ENCODE peak calls at places on chromosomes 5 and 9, in ten cellular contexts. I is activated gamma-delta T cell treated with anti-CD3 and anti-CD28 coated beads, Interleukin-2, amount 50 U/mL, for 16 hours; Q is fibroblast of pulmonary artery; H is AG08396; M is gastrocnemius medialis; K is kidney; O is AG04450; V is activated naive CD4-positive, alpha-beta T cell treated with anti-CD3 and anti-CD28 coated beads, Interleukin-2, amount 10 ng/mL, durations not matched to agents 7 days and 5 days; N is NCI-H1105 treated with DMSO at 0.1 percent for 48 hours; J is astrocyte of the spinal cord. S is an unnamed sample.

GRCh38 chr9:27150758-27151431 is 41.9 kb downstream of the TEK start:
- DNase-seq in J (peak), K (no peak), M (no peak), V (no peak), Q (peak), N (no peak), O (peak), H (no peak), I (no peak), S (no peak)

GRCh38 chr9:136857166-136857565 is 5.0 kb downstream of the MAMDC4 start:
- DNase-seq in J (no peak), Q (no peak), K (peak), H (no peak), M (no peak), V (no peak), O (no peak), I (no peak), N (no peak), S (no peak)

GRCh38 chr5:72366324-72366976 is 46.3 kb downstream of the PTCD2 start:
- DNase-seq in I (no peak), Q (peak), H (peak), J (peak), O (peak), M (peak), K (no peak), V (peak), N (no peak), S (no peak)

GRCh38 chr9:131008909-131009618 is at the start of gene LAMC3:
- DNase-seq in V (no peak), H (peak), K (peak), M (no peak), J (no peak), O (no peak), Q (no peak), N (peak), I (no peak), S (peak)

GRCh38 chr9:75941577-75942311 is 51.3 kb downstream of the PCSK5 start:
- DNase-seq in O (no peak), H (no peak), Q (no peak), I (no peak), M (no peak), J (no peak), V (no peak), N (no peak), K (no peak), S (no peak)

GRCh38 chr5:74625742-74626241 is 14.7 kb downstream of the ENC1 start:
- DNase-seq in V (no peak), Q (peak), K (no peak), H (no peak), M (no peak), O (no peak), I (no peak), N (peak), J (peak), S (no peak)

GRCh38 chr5:55691265-55692105 is 20.6 kb downstream of the SLC38A9 start:
- DNase-seq in K (no peak), M (peak), I (no peak), Q (peak), J (peak), N (peak), O (no peak), V (no peak), H (peak), S (no peak)

GRCh38 chr9:93948456-93949072 is 6.6 kb downstream of the BARX1 start:
- DNase-seq in O (no peak), Q (no peak), N (no peak), I (no peak), M (no peak), V (no peak), H (no peak), J (no peak), K (no peak), S (no peak)

GRCh38 chr5:40347981-40348725 is 331.6 kb upstream of the PTGER4 start:
- DNase-seq in Q (no peak), J (no peak), N (no peak), K (no peak), V (no peak), H (no peak), O (no peak), M (no peak), I (no peak), S (no peak)

GRCh38 chr5:82417776-82418607 is 139.8 kb upstream of the RPS23 start:
- DNase-seq in J (peak), M (no peak), Q (no peak), K (no peak), N (no peak), H (no peak), I (no peak), O (no peak), V (no peak), S (no peak)

GRCh38 chr5:6837519-6838110 is 124.4 kb downstream of the TENT4A start:
- DNase-seq in Q (no peak), N (no peak), I (no peak), J (no peak), M (no peak), K (no peak), O (no peak), V (peak), H (peak), S (no peak)

GRCh38 chr5:602466-603035 is 9.6 kb upstream of the CEP72 start:
- DNase-seq in H (no peak), V (no peak), O (no peak), Q (no peak), I (no peak), J (no peak), N (no peak), M (no peak), K (no peak), S (no peak)

GRCh38 chr5:107217721-107218130 is 453.0 kb downstream of the EFNA5 start:
- DNase-seq in J (no peak), K (peak), I (no peak), N (no peak), Q (no peak), O (no peak), V (no peak), H (no peak), M (peak), S (peak)

GRCh38 chr9:127349483-127350127 is 47.4 kb upstream of the SLC2A8 start:
- DNase-seq in H (no peak), V (no peak), O (no peak), N (peak), K (no peak), J (no peak), Q (no peak), I (no peak), M (no peak), S (no peak)

GRCh38 chr5:133251296-133252132 is 199.7 kb downstream of the HSPA4 start:
- DNase-seq in M (no peak), V (peak), N (peak), I (no peak), Q (no peak), O (no peak), K (no peak), J (no peak), H (no peak), S (no peak)

GRCh38 chr5:132466453-132467291 is 23.9 kb downstream of the IRF1 start:
- DNase-seq in H (no peak), N (no peak), O (no peak), K (peak), Q (peak), I (peak), V (peak), J (peak), M (no peak), S (no peak)

S was measured in psoas muscle.